ENCODE peak calls at places on chromosomes 11 and 22, in seven cellular contexts. One of them, this sample, is unnamed.
A peak's percentile ranks its signal among the peaks of the same experiment; 100 is the strongest.

GRCh38 chr22:45101828-45102227 is 61.9 kb upstream of the NUP50 start:
- DNase-seq in endodermal cell: peak; percentile 88
- DNase-seq in anterior cingulate cortex: peak; percentile 28
- DNase-seq in stimulated activated CD4-positive, alpha-beta T cell treated with anti-CD3 and anti-CD28 coated beads, Interleukin-1b, Interleukin-23, amount 100 ng/mL, for 24 hours: peak; percentile 13
- DNase-seq in DMS79: no peak
- DNase-seq in activated CD4-positive, alpha-beta memory T cell treated with anti-CD3 and anti-CD28 coated beads for 36 hours: peak; percentile 67
- DNase-seq in H1: no peak
- DNase-seq in this sample: peak; percentile 35

GRCh38 chr22:29470159-29470855 is 9.7 kb upstream of the NEFH start:
- DNase-seq in anterior cingulate cortex: peak; percentile 66
- DNase-seq in stimulated activated CD4-positive, alpha-beta T cell treated with anti-CD3 and anti-CD28 coated beads, Interleukin-1b, Interleukin-23, amount 100 ng/mL, for 24 hours: peak; percentile 59
- DNase-seq in H1: peak; percentile 99
- DNase-seq in activated CD4-positive, alpha-beta memory T cell treated with anti-CD3 and anti-CD28 coated beads for 36 hours: peak; percentile 85
- DNase-seq in DMS79: peak; percentile 21
- DNase-seq in endodermal cell: peak; percentile 98
- DNase-seq in this sample: peak; percentile 67

GRCh38 chr11:75077316-75077715 is 19.4 kb downstream of the OR2AT4 start:
- DNase-seq in stimulated activated CD4-positive, alpha-beta T cell treated with anti-CD3 and anti-CD28 coated beads, Interleukin-1b, Interleukin-23, amount 100 ng/mL, for 24 hours: no peak
- DNase-seq in endodermal cell: no peak
- DNase-seq in H1: no peak
- DNase-seq in DMS79: no peak
- DNase-seq in anterior cingulate cortex: no peak
- DNase-seq in activated CD4-positive, alpha-beta memory T cell treated with anti-CD3 and anti-CD28 coated beads for 36 hours: no peak
- DNase-seq in this sample: no peak

GRCh38 chr11:47338396-47339241 is 13.9 kb downstream of the MYBPC3 start:
- DNase-seq in activated CD4-positive, alpha-beta memory T cell treated with anti-CD3 and anti-CD28 coated beads for 36 hours: no peak
- DNase-seq in H1: no peak
- DNase-seq in stimulated activated CD4-positive, alpha-beta T cell treated with anti-CD3 and anti-CD28 coated beads, Interleukin-1b, Interleukin-23, amount 100 ng/mL, for 24 hours: no peak
- DNase-seq in DMS79: no peak
- DNase-seq in endodermal cell: no peak
- DNase-seq in anterior cingulate cortex: no peak
- DNase-seq in this sample: no peak

GRCh38 chr11:134229131-134229790 is 4.8 kb downstream of the VPS26B start:
- DNase-seq in activated CD4-positive, alpha-beta memory T cell treated with anti-CD3 and anti-CD28 coated beads for 36 hours: no peak
- DNase-seq in anterior cingulate cortex: no peak
- DNase-seq in DMS79: no peak
- DNase-seq in stimulated activated CD4-positive, alpha-beta T cell treated with anti-CD3 and anti-CD28 coated beads, Interleukin-1b, Interleukin-23, amount 100 ng/mL, for 24 hours: no peak
- DNase-seq in endodermal cell: no peak
- DNase-seq in H1: no peak
- DNase-seq in this sample: no peak

GRCh38 chr11:121231576-121232278 is 60.8 kb upstream of the SC5D start:
- DNase-seq in H1: no peak
- DNase-seq in anterior cingulate cortex: no peak
- DNase-seq in DMS79: no peak
- DNase-seq in endodermal cell: peak; percentile 29
- DNase-seq in stimulated activated CD4-positive, alpha-beta T cell treated with anti-CD3 and anti-CD28 coated beads, Interleukin-1b, Interleukin-23, amount 100 ng/mL, for 24 hours: no peak
- DNase-seq in activated CD4-positive, alpha-beta memory T cell treated with anti-CD3 and anti-CD28 coated beads for 36 hours: no peak
- DNase-seq in this sample: no peak

GRCh38 chr11:124843616-124843910 is 21.7 kb upstream of the ROBO3 start:
- DNase-seq in activated CD4-positive, alpha-beta memory T cell treated with anti-CD3 and anti-CD28 coated beads for 36 hours: no peak
- DNase-seq in H1: no peak
- DNase-seq in endodermal cell: no peak
- DNase-seq in anterior cingulate cortex: no peak
- DNase-seq in stimulated activated CD4-positive, alpha-beta T cell treated with anti-CD3 and anti-CD28 coated beads, Interleukin-1b, Interleukin-23, amount 100 ng/mL, for 24 hours: no peak
- DNase-seq in DMS79: no peak
- DNase-seq in this sample: no peak

GRCh38 chr11:78417175-78417887 is at the start of gene GAB2:
- DNase-seq in DMS79: peak; percentile 58
- DNase-seq in activated CD4-positive, alpha-beta memory T cell treated with anti-CD3 and anti-CD28 coated beads for 36 hours: no peak
- DNase-seq in anterior cingulate cortex: no peak
- DNase-seq in H1: peak; percentile 72
- DNase-seq in stimulated activated CD4-positive, alpha-beta T cell treated with anti-CD3 and anti-CD28 coated beads, Interleukin-1b, Interleukin-23, amount 100 ng/mL, for 24 hours: no peak
- DNase-seq in endodermal cell: peak; percentile 86
- DNase-seq in this sample: peak; percentile 53

GRCh38 chr22:49012695-49013094 is 815.0 kb downstream of the BRD1 start:
- DNase-seq in stimulated activated CD4-positive, alpha-beta T cell treated with anti-CD3 and anti-CD28 coated beads, Interleukin-1b, Interleukin-23, amount 100 ng/mL, for 24 hours: no peak
- DNase-seq in DMS79: no peak
- DNase-seq in activated CD4-positive, alpha-beta memory T cell treated with anti-CD3 and anti-CD28 coated beads for 36 hours: no peak
- DNase-seq in anterior cingulate cortex: no peak
- DNase-seq in H1: no peak
- DNase-seq in endodermal cell: peak; percentile 10
- DNase-seq in this sample: no peak

GRCh38 chr22:31692186-31692886 is 30.3 kb upstream of the PISD start:
- DNase-seq in H1: no peak
- DNase-seq in endodermal cell: no peak
- DNase-seq in stimulated activated CD4-positive, alpha-beta T cell treated with anti-CD3 and anti-CD28 coated beads, Interleukin-1b, Interleukin-23, amount 100 ng/mL, for 24 hours: no peak
- DNase-seq in DMS79: no peak
- DNase-seq in activated CD4-positive, alpha-beta memory T cell treated with anti-CD3 and anti-CD28 coated beads for 36 hours: no peak
- DNase-seq in anterior cingulate cortex: no peak
- DNase-seq in this sample: no peak

GRCh38 chr22:27212617-27213177 is 555.3 kb downstream of the MIAT start:
- DNase-seq in anterior cingulate cortex: no peak
- DNase-seq in activated CD4-positive, alpha-beta memory T cell treated with anti-CD3 and anti-CD28 coated beads for 36 hours: no peak
- DNase-seq in stimulated activated CD4-positive, alpha-beta T cell treated with anti-CD3 and anti-CD28 coated beads, Interleukin-1b, Interleukin-23, amount 100 ng/mL, for 24 hours: no peak
- DNase-seq in endodermal cell: no peak
- DNase-seq in H1: no peak
- DNase-seq in DMS79: no peak
- DNase-seq in this sample: no peak

GRCh38 chr22:37957232-37957631 is 3.7 kb downstream of the POLR2F start:
- DNase-seq in stimulated activated CD4-positive, alpha-beta T cell treated with anti-CD3 and anti-CD28 coated beads, Interleukin-1b, Interleukin-23, amount 100 ng/mL, for 24 hours: no peak
- DNase-seq in H1: no peak
- DNase-seq in DMS79: no peak
- DNase-seq in activated CD4-positive, alpha-beta memory T cell treated with anti-CD3 and anti-CD28 coated beads for 36 hours: no peak
- DNase-seq in endodermal cell: no peak
- DNase-seq in anterior cingulate cortex: no peak
- DNase-seq in this sample: no peak

GRCh38 chr22:27804683-27805297 is 3.2 kb upstream of the MN1 start:
- DNase-seq in H1: peak; percentile 86
- DNase-seq in activated CD4-positive, alpha-beta memory T cell treated with anti-CD3 and anti-CD28 coated beads for 36 hours: peak; percentile 68
- DNase-seq in endodermal cell: peak; percentile 90
- DNase-seq in DMS79: no peak
- DNase-seq in stimulated activated CD4-positive, alpha-beta T cell treated with anti-CD3 and anti-CD28 coated beads, Interleukin-1b, Interleukin-23, amount 100 ng/mL, for 24 hours: peak; percentile 30
- DNase-seq in anterior cingulate cortex: peak; percentile 83
- DNase-seq in this sample: peak; percentile 65

GRCh38 chr11:86072211-86072610 is 3.3 kb upstream of the PICALM start:
- DNase-seq in activated CD4-positive, alpha-beta memory T cell treated with anti-CD3 and anti-CD28 coated beads for 36 hours: no peak
- DNase-seq in H1: no peak
- DNase-seq in anterior cingulate cortex: no peak
- DNase-seq in endodermal cell: no peak
- DNase-seq in stimulated activated CD4-positive, alpha-beta T cell treated with anti-CD3 and anti-CD28 coated beads, Interleukin-1b, Interleukin-23, amount 100 ng/mL, for 24 hours: no peak
- DNase-seq in DMS79: no peak
- DNase-seq in this sample: no peak

GRCh38 chr11:69509846-69510390 is 28.5 kb downstream of the LINC01488 start:
- DNase-seq in stimulated activated CD4-positive, alpha-beta T cell treated with anti-CD3 and anti-CD28 coated beads, Interleukin-1b, Interleukin-23, amount 100 ng/mL, for 24 hours: no peak
- DNase-seq in endodermal cell: no peak
- DNase-seq in anterior cingulate cortex: no peak
- DNase-seq in DMS79: no peak
- DNase-seq in activated CD4-positive, alpha-beta memory T cell treated with anti-CD3 and anti-CD28 coated beads for 36 hours: no peak
- DNase-seq in H1: no peak
- DNase-seq in this sample: no peak

GRCh38 chr11:100930185-100930778 is 199.3 kb downstream of the PGR start:
- DNase-seq in DMS79: no peak
- DNase-seq in H1: no peak
- DNase-seq in anterior cingulate cortex: peak; percentile 46
- DNase-seq in stimulated activated CD4-positive, alpha-beta T cell treated with anti-CD3 and anti-CD28 coated beads, Interleukin-1b, Interleukin-23, amount 100 ng/mL, for 24 hours: no peak
- DNase-seq in activated CD4-positive, alpha-beta memory T cell treated with anti-CD3 and anti-CD28 coated beads for 36 hours: no peak
- DNase-seq in endodermal cell: no peak
- DNase-seq in this sample: peak; percentile 64

GRCh38 chr22:29691636-29692326 is 28.0 kb upstream of the CABP7 start:
- DNase-seq in activated CD4-positive, alpha-beta memory T cell treated with anti-CD3 and anti-CD28 coated beads for 36 hours: no peak
- DNase-seq in anterior cingulate cortex: no peak
- DNase-seq in stimulated activated CD4-positive, alpha-beta T cell treated with anti-CD3 and anti-CD28 coated beads, Interleukin-1b, Interleukin-23, amount 100 ng/mL, for 24 hours: no peak
- DNase-seq in DMS79: peak; percentile 69
- DNase-seq in endodermal cell: peak; percentile 70
- DNase-seq in H1: no peak
- DNase-seq in this sample: peak; percentile 89

GRCh38 chr22:46165975-46166374 is 15.6 kb downstream of the PPARA start:
- DNase-seq in stimulated activated CD4-positive, alpha-beta T cell treated with anti-CD3 and anti-CD28 coated beads, Interleukin-1b, Interleukin-23, amount 100 ng/mL, for 24 hours: no peak
- DNase-seq in anterior cingulate cortex: no peak
- DNase-seq in activated CD4-positive, alpha-beta memory T cell treated with anti-CD3 and anti-CD28 coated beads for 36 hours: no peak
- DNase-seq in DMS79: no peak
- DNase-seq in endodermal cell: no peak
- DNase-seq in H1: no peak
- DNase-seq in this sample: no peak

GRCh38 chr22:23529166-23530103 is 50.7 kb downstream of the IGLL1 start:
- DNase-seq in activated CD4-positive, alpha-beta memory T cell treated with anti-CD3 and anti-CD28 coated beads for 36 hours: no peak
- DNase-seq in endodermal cell: peak; percentile 65
- DNase-seq in H1: no peak
- DNase-seq in DMS79: no peak
- DNase-seq in anterior cingulate cortex: no peak
- DNase-seq in stimulated activated CD4-positive, alpha-beta T cell treated with anti-CD3 and anti-CD28 coated beads, Interleukin-1b, Interleukin-23, amount 100 ng/mL, for 24 hours: no peak
- DNase-seq in this sample: no peak

GRCh38 chr11:93736129-93736528 is 5.2 kb downstream of the TAF1D start:
- DNase-seq in anterior cingulate cortex: no peak
- DNase-seq in stimulated activated CD4-positive, alpha-beta T cell treated with anti-CD3 and anti-CD28 coated beads, Interleukin-1b, Interleukin-23, amount 100 ng/mL, for 24 hours: no peak
- DNase-seq in H1: no peak
- DNase-seq in DMS79: no peak
- DNase-seq in activated CD4-positive, alpha-beta memory T cell treated with anti-CD3 and anti-CD28 coated beads for 36 hours: no peak
- DNase-seq in endodermal cell: no peak
- DNase-seq in this sample: no peak

GRCh38 chr11:71203681-71204080 is 48.7 kb downstream of the SHANK2 start:
- DNase-seq in H1: no peak
- DNase-seq in activated CD4-positive, alpha-beta memory T cell treated with anti-CD3 and anti-CD28 coated beads for 36 hours: no peak
- DNase-seq in DMS79: no peak
- DNase-seq in anterior cingulate cortex: no peak
- DNase-seq in stimulated activated CD4-positive, alpha-beta T cell treated with anti-CD3 and anti-CD28 coated beads, Interleukin-1b, Interleukin-23, amount 100 ng/mL, for 24 hours: no peak
- DNase-seq in endodermal cell: no peak
- DNase-seq in this sample: no peak

GRCh38 chr22:41963453-41964105 is 5.7 kb upstream of the SEPTIN3 start:
- DNase-seq in DMS79: no peak
- DNase-seq in activated CD4-positive, alpha-beta memory T cell treated with anti-CD3 and anti-CD28 coated beads for 36 hours: no peak
- DNase-seq in stimulated activated CD4-positive, alpha-beta T cell treated with anti-CD3 and anti-CD28 coated beads, Interleukin-1b, Interleukin-23, amount 100 ng/mL, for 24 hours: no peak
- DNase-seq in H1: no peak
- DNase-seq in endodermal cell: peak; percentile 70
- DNase-seq in anterior cingulate cortex: peak; percentile 83
- DNase-seq in this sample: no peak

GRCh38 chr22:48035897-48036296 is 1273.4 kb downstream of the TBC1D22A start:
- DNase-seq in activated CD4-positive, alpha-beta memory T cell treated with anti-CD3 and anti-CD28 coated beads for 36 hours: no peak
- DNase-seq in stimulated activated CD4-positive, alpha-beta T cell treated with anti-CD3 and anti-CD28 coated beads, Interleukin-1b, Interleukin-23, amount 100 ng/mL, for 24 hours: no peak
- DNase-seq in DMS79: no peak
- DNase-seq in H1: no peak
- DNase-seq in endodermal cell: no peak
- DNase-seq in anterior cingulate cortex: no peak
- DNase-seq in this sample: no peak

GRCh38 chr11:15685311-15685710 is 570.6 kb downstream of the INSC start:
- DNase-seq in stimulated activated CD4-positive, alpha-beta T cell treated with anti-CD3 and anti-CD28 coated beads, Interleukin-1b, Interleukin-23, amount 100 ng/mL, for 24 hours: no peak
- DNase-seq in H1: peak; percentile 29
- DNase-seq in activated CD4-positive, alpha-beta memory T cell treated with anti-CD3 and anti-CD28 coated beads for 36 hours: no peak
- DNase-seq in anterior cingulate cortex: no peak
- DNase-seq in endodermal cell: peak; percentile 47
- DNase-seq in DMS79: no peak
- DNase-seq in this sample: no peak

GRCh38 chr11:108873938-108874337 is 209.1 kb downstream of the DDX10 start:
- DNase-seq in stimulated activated CD4-positive, alpha-beta T cell treated with anti-CD3 and anti-CD28 coated beads, Interleukin-1b, Interleukin-23, amount 100 ng/mL, for 24 hours: no peak
- DNase-seq in activated CD4-positive, alpha-beta memory T cell treated with anti-CD3 and anti-CD28 coated beads for 36 hours: no peak
- DNase-seq in endodermal cell: no peak
- DNase-seq in anterior cingulate cortex: no peak
- DNase-seq in H1: no peak
- DNase-seq in DMS79: no peak
- DNase-seq in this sample: no peak

GRCh38 chr11:88300888-88301477 is 36.6 kb downstream of the CTSC start:
- DNase-seq in endodermal cell: peak; percentile 83
- DNase-seq in anterior cingulate cortex: no peak
- DNase-seq in stimulated activated CD4-positive, alpha-beta T cell treated with anti-CD3 and anti-CD28 coated beads, Interleukin-1b, Interleukin-23, amount 100 ng/mL, for 24 hours: no peak
- DNase-seq in H1: no peak
- DNase-seq in DMS79: no peak
- DNase-seq in activated CD4-positive, alpha-beta memory T cell treated with anti-CD3 and anti-CD28 coated beads for 36 hours: no peak
- DNase-seq in this sample: no peak

GRCh38 chr11:130636672-130637463 is 188.4 kb downstream of the ADAMTS15 start:
- DNase-seq in endodermal cell: no peak
- DNase-seq in activated CD4-positive, alpha-beta memory T cell treated with anti-CD3 and anti-CD28 coated beads for 36 hours: no peak
- DNase-seq in H1: no peak
- DNase-seq in anterior cingulate cortex: no peak
- DNase-seq in DMS79: peak; percentile 45
- DNase-seq in stimulated activated CD4-positive, alpha-beta T cell treated with anti-CD3 and anti-CD28 coated beads, Interleukin-1b, Interleukin-23, amount 100 ng/mL, for 24 hours: no peak
- DNase-seq in this sample: peak; percentile 44

GRCh38 chr11:130168105-130168504 is 8.5 kb downstream of the ST14 start:
- DNase-seq in anterior cingulate cortex: no peak
- DNase-seq in activated CD4-positive, alpha-beta memory T cell treated with anti-CD3 and anti-CD28 coated beads for 36 hours: no peak
- DNase-seq in endodermal cell: no peak
- DNase-seq in DMS79: no peak
- DNase-seq in H1: no peak
- DNase-seq in stimulated activated CD4-positive, alpha-beta T cell treated with anti-CD3 and anti-CD28 coated beads, Interleukin-1b, Interleukin-23, amount 100 ng/mL, for 24 hours: no peak
- DNase-seq in this sample: no peak

GRCh38 chr11:107040447-107041444 is 22.5 kb upstream of the GUCY1A2 start:
- DNase-seq in DMS79: no peak
- DNase-seq in H1: no peak
- DNase-seq in anterior cingulate cortex: no peak
- DNase-seq in stimulated activated CD4-positive, alpha-beta T cell treated with anti-CD3 and anti-CD28 coated beads, Interleukin-1b, Interleukin-23, amount 100 ng/mL, for 24 hours: no peak
- DNase-seq in endodermal cell: no peak
- DNase-seq in activated CD4-positive, alpha-beta memory T cell treated with anti-CD3 and anti-CD28 coated beads for 36 hours: no peak
- DNase-seq in this sample: no peak

GRCh38 chr22:48758021-48758561 is 1069.6 kb downstream of the BRD1 start:
- DNase-seq in endodermal cell: peak; percentile 45
- DNase-seq in H1: no peak
- DNase-seq in activated CD4-positive, alpha-beta memory T cell treated with anti-CD3 and anti-CD28 coated beads for 36 hours: peak; percentile 2
- DNase-seq in stimulated activated CD4-positive, alpha-beta T cell treated with anti-CD3 and anti-CD28 coated beads, Interleukin-1b, Interleukin-23, amount 100 ng/mL, for 24 hours: no peak
- DNase-seq in DMS79: no peak
- DNase-seq in anterior cingulate cortex: no peak
- DNase-seq in this sample: no peak

GRCh38 chr22:28229566-28230483 is 310.8 kb upstream of the PITPNB start:
- DNase-seq in endodermal cell: no peak
- DNase-seq in anterior cingulate cortex: no peak
- DNase-seq in H1: no peak
- DNase-seq in stimulated activated CD4-positive, alpha-beta T cell treated with anti-CD3 and anti-CD28 coated beads, Interleukin-1b, Interleukin-23, amount 100 ng/mL, for 24 hours: no peak
- DNase-seq in DMS79: no peak
- DNase-seq in activated CD4-positive, alpha-beta memory T cell treated with anti-CD3 and anti-CD28 coated beads for 36 hours: no peak
- DNase-seq in this sample: no peak

GRCh38 chr11:126359431-126360048 is 4.1 kb downstream of the ST3GAL4 start:
- DNase-seq in stimulated activated CD4-positive, alpha-beta T cell treated with anti-CD3 and anti-CD28 coated beads, Interleukin-1b, Interleukin-23, amount 100 ng/mL, for 24 hours: no peak
- DNase-seq in H1: no peak
- DNase-seq in anterior cingulate cortex: peak; percentile 85
- DNase-seq in DMS79: peak; percentile 70
- DNase-seq in activated CD4-positive, alpha-beta memory T cell treated with anti-CD3 and anti-CD28 coated beads for 36 hours: no peak
- DNase-seq in endodermal cell: no peak
- DNase-seq in this sample: peak; percentile 42